ENCODE peak calls at places on chromosomes 3 and 15, in ten cellular contexts. M is astrocyte of the spinal cord, I is gastrocnemius medialis, Y is activated T-cell treated with anti-CD3 and anti-CD28 coated beads for 48 hours, S is activated T-helper 1 cell treated with Interleukin-2 at 50 U/mL for 16 hours, V is Right ventricle myocardium superior, X is amniotic stem cell, T is glomerular endothelial cell, P is NCI-H1105, J is esophagus squamous epithelium. D is an unnamed sample.

GRCh38 chr15:40055576-40056293 is 16.8 kb upstream of the SRP14 start:
- DNase-seq in V (peak), J (no peak), S (no peak), I (peak), Y (no peak), M (no peak), P (no peak), T (no peak), X (no peak), D (no peak)

GRCh38 chr3:186520436-186520835 is 23.7 kb downstream of the CRYGS start:
- DNase-seq in V (no peak), Y (no peak), I (no peak), M (no peak), S (no peak), T (no peak), P (no peak), X (no peak), J (no peak), D (no peak)

GRCh38 chr3:142930510-142930909 is 33.0 kb downstream of the PAQR9 start:
- DNase-seq in V (no peak), X (no peak), J (no peak), T (no peak), S (no peak), I (no peak), P (no peak), M (no peak), Y (no peak), D (no peak)

GRCh38 chr3:94258851-94259250 is 196.0 kb downstream of the NSUN3 start:
- DNase-seq in I (no peak), J (no peak), V (no peak), P (no peak), X (no peak), M (no peak), T (no peak), S (no peak), Y (no peak), D (no peak)

GRCh38 chr3:166630190-166630589 is 749.9 kb downstream of the ZBBX start:
- DNase-seq in P (no peak), I (no peak), J (no peak), V (no peak), S (no peak), M (no peak), Y (no peak), T (no peak), X (no peak), D (no peak)

GRCh38 chr3:155391104-155391503 is 97.6 kb upstream of the STRIT1 start:
- DNase-seq in P (no peak), M (peak), S (no peak), X (peak), T (no peak), J (no peak), Y (no peak), I (no peak), V (no peak), D (no peak)

GRCh38 chr3:160427832-160428424 is 21.7 kb downstream of the TRIM59 start:
- DNase-seq in V (no peak), Y (no peak), I (no peak), X (no peak), P (no peak), J (no peak), T (no peak), M (no peak), S (no peak), D (no peak)

GRCh38 chr3:194941956-194942483 is 256.3 kb downstream of the FAM43A start:
- DNase-seq in P (no peak), I (no peak), M (no peak), S (no peak), V (no peak), J (no peak), Y (no peak), X (no peak), T (no peak), D (no peak)

GRCh38 chr3:29576181-29576580 is 295.3 kb downstream of the RBMS3 start:
- DNase-seq in I (no peak), J (no peak), P (no peak), V (no peak), T (no peak), M (no peak), Y (no peak), X (no peak), S (no peak), D (no peak)

GRCh38 chr15:34754674-34755418 is at the start of gene GJD2:
- DNase-seq in J (no peak), T (no peak), X (no peak), P (peak), S (no peak), Y (peak), M (no peak), I (no peak), V (no peak), D (no peak)

GRCh38 chr3:101091489-101091888 is 98.3 kb upstream of the ABI3BP start:
- DNase-seq in S (no peak), M (peak), V (no peak), P (no peak), J (no peak), T (no peak), Y (no peak), I (no peak), X (no peak), D (peak)

GRCh38 chr3:10004960-10005564 is 18.4 kb upstream of the EMC3 start:
- DNase-seq in V (no peak), Y (no peak), P (no peak), J (no peak), S (no peak), M (no peak), T (no peak), I (no peak), X (no peak), D (no peak)

GRCh38 chr15:70083423-70083822 is 14.3 kb downstream of the TLE3 start:
- DNase-seq in J (no peak), S (no peak), V (no peak), X (no peak), M (no peak), P (no peak), Y (no peak), T (no peak), I (no peak), D (no peak)

GRCh38 chr3:70526966-70527515 is 214.6 kb upstream of the MDFIC2 start:
- DNase-seq in T (no peak), Y (no peak), V (no peak), S (no peak), J (no peak), I (no peak), X (no peak), M (no peak), P (no peak), D (no peak)

GRCh38 chr3:188916934-188917391 is 254.8 kb upstream of the TPRG1 start:
- DNase-seq in P (no peak), X (no peak), T (no peak), V (no peak), M (no peak), Y (no peak), I (no peak), S (no peak), J (no peak), D (no peak)

GRCh38 chr15:44243146-44243545 is 45.4 kb upstream of the GOLM2 start:
- DNase-seq in I (no peak), J (no peak), M (no peak), Y (no peak), T (no peak), V (no peak), P (no peak), S (no peak), X (peak), D (no peak)

GRCh38 chr3:120022729-120023128 is 71.5 kb downstream of the GSK3B start:
- DNase-seq in I (no peak), S (no peak), J (no peak), P (no peak), X (no peak), V (no peak), M (peak), Y (no peak), T (no peak), D (no peak)

GRCh38 chr3:5068531-5068930 is 53.6 kb upstream of the ARL8B start:
- DNase-seq in S (no peak), J (no peak), T (no peak), I (no peak), M (no peak), Y (no peak), P (no peak), V (no peak), X (no peak), D (no peak)

GRCh38 chr3:191141728-191142127 is 57.3 kb upstream of the OSTN start:
- DNase-seq in J (no peak), T (peak), Y (no peak), M (peak), I (no peak), X (peak), S (no peak), V (no peak), P (no peak), D (peak)

GRCh38 chr3:80230954-80231353 is 463.2 kb upstream of the ROBO1 start:
- DNase-seq in M (no peak), Y (no peak), I (no peak), V (no peak), S (no peak), T (no peak), J (no peak), X (no peak), P (no peak), D (no peak)

GRCh38 chr15:75025102-75025501 is 1.7 kb downstream of the PPCDC start:
- DNase-seq in X (no peak), V (no peak), J (no peak), S (no peak), I (no peak), Y (no peak), M (no peak), T (no peak), P (no peak), D (no peak)

GRCh38 chr15:39629376-39629775 is 48.5 kb downstream of the THBS1 start:
- DNase-seq in I (no peak), X (no peak), M (peak), P (no peak), Y (peak), S (peak), J (no peak), T (no peak), V (no peak), D (no peak)

GRCh38 chr15:89668174-89668573 is 11.0 kb downstream of the PLIN1 start:
- DNase-seq in S (no peak), T (no peak), Y (no peak), M (no peak), J (no peak), V (no peak), P (no peak), X (no peak), I (no peak), D (no peak)

GRCh38 chr15:62757535-62757934 is 285.0 kb upstream of the TPM1 start:
- DNase-seq in S (no peak), P (no peak), V (no peak), J (no peak), T (no peak), X (no peak), Y (no peak), M (no peak), I (no peak), D (no peak)

GRCh38 chr15:60392601-60392985 is 5.2 kb downstream of the ANXA2 start:
- DNase-seq in M (peak), X (no peak), S (no peak), I (no peak), J (no peak), T (no peak), Y (no peak), V (no peak), P (no peak), D (peak)

GRCh38 chr3:112086018-112086854 is at the start of gene C3orf52:
- DNase-seq in P (peak), Y (peak), J (no peak), I (peak), T (no peak), S (peak), V (peak), X (peak), M (peak), D (peak)

GRCh38 chr3:185337231-185337816 is 25.6 kb upstream of the MAP3K13 start:
- DNase-seq in J (no peak), T (no peak), Y (no peak), I (no peak), V (no peak), P (peak), S (no peak), X (no peak), M (no peak), D (no peak)

GRCh38 chr15:62782100-62782791 is 260.3 kb upstream of the TPM1 start:
- DNase-seq in Y (no peak), I (peak), S (no peak), T (peak), V (peak), J (no peak), X (peak), P (peak), M (peak), D (peak)

GRCh38 chr3:111662907-111663306 is 67.8 kb upstream of the ZBED2 start:
- DNase-seq in I (no peak), V (no peak), M (no peak), P (no peak), T (no peak), J (no peak), S (no peak), Y (no peak), X (no peak), D (no peak)

GRCh38 chr3:150319900-150320299 is 88.2 kb upstream of the TSC22D2 start:
- DNase-seq in P (no peak), X (peak), V (no peak), I (no peak), S (no peak), Y (no peak), J (no peak), M (peak), T (no peak), D (peak)

GRCh38 chr15:81155375-81156218 is 21.5 kb downstream of the CFAP161 start:
- DNase-seq in Y (no peak), J (no peak), X (no peak), M (peak), S (no peak), V (no peak), T (peak), I (peak), P (no peak), D (peak)

D was measured in LHCN-M2.